ENCODE peak calls at places on chromosomes 6 and 20, in nine cellular contexts. R, H, B, L, V, X, Y, W and A are unnamed samples.

GRCh38 chr20:5642155-5642981 is 107.8 kb upstream of the SHLD1 start:
- DNase-seq in H (peak), V (no peak), Y (no peak), W (no peak), L (no peak), B (no peak), R (no peak), X (no peak), A (no peak)

GRCh38 chr6:70183512-70183911 is 119.4 kb downstream of the COL9A1 start:
- DNase-seq in X (no peak), R (no peak), B (no peak), V (no peak), Y (no peak), L (no peak), W (no peak), H (no peak), A (no peak)

GRCh38 chr6:80132942-80133517 is 26.6 kb downstream of the BCKDHB start:
- DNase-seq in Y (peak), X (peak), V (peak), H (peak), L (no peak), W (peak), B (peak), R (no peak), A (peak)

GRCh38 chr6:5671604-5672559 is 334.8 kb downstream of the NRN1 start:
- DNase-seq in H (no peak), L (no peak), B (peak), Y (no peak), W (peak), V (no peak), R (no peak), X (no peak), A (no peak)

GRCh38 chr6:13420269-13420668 is 67.1 kb downstream of the GFOD1 start:
- DNase-seq in X (no peak), W (no peak), Y (no peak), H (no peak), L (no peak), R (no peak), V (no peak), B (no peak), A (no peak)

GRCh38 chr6:138662474-138662873 is 111.1 kb upstream of the CCDC28A start:
- DNase-seq in V (no peak), L (no peak), R (no peak), X (no peak), B (no peak), H (peak), Y (no peak), W (peak), A (peak)

GRCh38 chr6:132471787-132472186 is 41.1 kb downstream of the STX7 start:
- DNase-seq in B (no peak), H (no peak), R (no peak), X (no peak), L (no peak), W (no peak), Y (no peak), V (no peak), A (no peak)

GRCh38 chr6:34385793-34386195 is 6.7 kb downstream of the NUDT3 start:
- DNase-seq in Y (no peak), B (no peak), R (no peak), X (no peak), L (no peak), H (no peak), V (no peak), W (no peak), A (no peak)

GRCh38 chr20:33654680-33655161 is 7.4 kb upstream of the C20orf144 start:
- DNase-seq in Y (no peak), V (no peak), R (no peak), L (no peak), X (no peak), W (no peak), H (no peak), B (no peak), A (no peak)

GRCh38 chr6:153024401-153025017 is 22.0 kb upstream of the MTRF1L start:
- DNase-seq in L (peak), R (no peak), Y (peak), X (no peak), V (peak), W (peak), H (peak), B (peak), A (no peak)

GRCh38 chr20:38136421-38137245 is 28.4 kb downstream of the TGM2 start:
- DNase-seq in L (no peak), B (no peak), V (no peak), X (no peak), W (no peak), R (no peak), Y (no peak), H (no peak), A (no peak)

GRCh38 chr6:91713911-91714310 is 1127.0 kb upstream of the MAP3K7 start:
- DNase-seq in Y (no peak), B (no peak), X (no peak), R (no peak), H (peak), V (no peak), W (no peak), L (no peak), A (no peak)

GRCh38 chr6:109453594-109454482 is 1.7 kb downstream of the MICAL1 start:
- DNase-seq in X (no peak), W (no peak), V (no peak), Y (no peak), R (no peak), L (no peak), B (no peak), H (no peak), A (no peak)

GRCh38 chr6:106886922-106887797 is 87.4 kb downstream of the CD24 start:
- DNase-seq in X (no peak), V (no peak), R (no peak), L (no peak), B (no peak), H (peak), W (peak), Y (no peak), A (no peak)

GRCh38 chr6:157019115-157019628 is 242.0 kb downstream of the ARID1B start:
- DNase-seq in Y (no peak), L (no peak), H (no peak), R (no peak), V (no peak), X (no peak), B (no peak), W (peak), A (no peak)

GRCh38 chr6:165922309-165922794 is 245.3 kb downstream of the TBXT start:
- DNase-seq in L (no peak), W (peak), X (no peak), H (peak), R (no peak), V (no peak), B (no peak), Y (no peak), A (no peak)